ENCODE peak calls at places on chromosomes 7 and 10, in six cellular contexts. J is uterus, E is OCI-LY7, U is HFFc6, I is fibroblast of lung, R is osteoblast. T is an unnamed sample.

GRCh38 chr7:33671521-33672262 is 233.6 kb upstream of the BMPER start:
- DNase-seq in I (no peak), R (no peak), J (no peak), U (no peak), E (peak), T (peak)

GRCh38 chr7:128104109-128104742 is 73.0 kb upstream of the LRRC4 start:
- DNase-seq in J (no peak), I (peak), E (peak), R (peak), U (no peak), T (peak)

GRCh38 chr7:129493555-129493954 is 8.8 kb upstream of the SMKR1 start:
- DNase-seq in J (no peak), E (no peak), R (no peak), I (peak), U (peak), T (no peak)

GRCh38 chr7:69599211-69599878 is 1.1 kb downstream of the AUTS2 start:
- DNase-seq in J (peak), U (no peak), E (peak), I (peak), R (peak), T (peak)

GRCh38 chr10:42990016-42990720 is 86.7 kb upstream of the RET start:
- DNase-seq in I (no peak), E (no peak), U (no peak), R (peak), J (no peak), T (no peak)

GRCh38 chr10:47400251-47400650 is 16.2 kb upstream of the ZNF488 start:
- DNase-seq in J (peak), I (no peak), E (no peak), U (no peak), R (no peak), T (no peak)

GRCh38 chr10:26269754-26270153 is 53.2 kb downstream of the GAD2 start:
- DNase-seq in J (no peak), I (no peak), R (no peak), E (peak), U (peak), T (peak)

GRCh38 chr7:85320699-85321476 is 134.0 kb upstream of the SEMA3D start:
- DNase-seq in I (no peak), J (no peak), R (no peak), U (no peak), E (no peak), T (no peak)

GRCh38 chr10:131743190-131744151 is 157.3 kb upstream of the PPP2R2D start:
- DNase-seq in I (no peak), U (no peak), E (no peak), R (no peak), J (no peak), T (peak)

GRCh38 chr10:3701490-3701889 is 83.5 kb downstream of the KLF6 start:
- DNase-seq in I (no peak), E (no peak), J (no peak), R (no peak), U (no peak), T (no peak)

GRCh38 chr7:101411477-101411954 is 48.8 kb downstream of the COL26A1 start:
- DNase-seq in R (no peak), U (no peak), J (no peak), I (no peak), E (no peak), T (no peak)

DNA sequence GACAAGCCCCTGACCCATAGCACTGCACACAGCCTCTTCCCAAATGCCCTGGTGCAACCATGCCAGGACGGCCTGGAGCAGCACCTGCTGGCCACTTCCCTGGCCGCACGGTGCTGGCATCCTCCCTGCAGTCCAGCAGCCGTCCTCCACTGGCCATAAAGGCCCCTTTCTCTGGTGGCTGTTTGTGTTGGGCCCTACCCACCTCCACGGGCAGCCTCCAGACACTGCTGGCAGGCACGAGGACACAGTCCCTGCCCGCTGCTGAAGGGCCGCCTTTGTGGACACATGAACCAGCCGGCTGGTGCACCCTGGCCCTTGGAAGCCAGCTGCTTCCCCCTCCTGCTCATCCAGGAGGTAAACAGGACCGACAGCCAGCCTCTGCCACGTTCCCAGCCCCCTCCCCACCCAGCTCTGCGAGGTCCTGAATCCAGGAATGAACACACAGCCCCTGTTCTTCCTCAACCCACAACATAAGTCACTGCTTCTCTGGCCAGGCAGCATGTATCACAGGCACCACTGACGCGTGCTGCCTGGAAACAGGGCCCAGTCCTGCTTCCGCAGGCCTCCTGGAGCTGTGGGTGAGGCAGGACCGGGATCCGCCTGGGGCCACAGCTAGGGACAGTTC is 43.8 kb downstream of the SPOCK2 start:
- DNase-seq in J (peak), E (no peak), R (peak), U (no peak), I (peak), T (no peak)
- TF ChIP-seq CTCF in J (peak), E (no peak), R (peak), U (peak), I (peak), T (no peak)

DNA sequence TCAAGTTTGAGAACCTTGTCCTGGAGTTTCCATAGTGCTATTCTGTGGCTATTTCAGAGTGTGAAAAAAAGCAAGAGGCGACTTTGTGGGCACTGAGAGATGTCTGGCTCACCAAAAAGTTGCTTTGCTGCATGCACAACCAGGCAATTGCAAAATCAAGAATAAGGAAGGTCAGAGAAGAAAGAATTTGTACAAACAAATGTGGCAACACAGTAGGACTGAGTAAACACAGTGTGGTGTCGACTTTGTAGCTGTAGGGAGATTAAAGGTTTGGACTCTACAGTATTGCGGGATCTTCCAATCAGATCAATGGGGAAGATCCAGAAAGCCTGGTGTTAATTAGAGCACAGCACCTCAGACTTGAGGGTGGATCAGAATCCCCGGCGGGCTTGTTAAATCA is 88.1 kb upstream of the PLPP4 start:
- DNase-seq in U (no peak), E (no peak), R (no peak), I (no peak), J (no peak), T (no peak)
- TF ChIP-seq CTCF in U (no peak), E (no peak), R (no peak), I (no peak), J (no peak), T (no peak)

GRCh38 chr7:156128496-156128895 is 316.2 kb upstream of the SHH start:
- DNase-seq in I (no peak), U (no peak), R (no peak), E (no peak), J (no peak), T (no peak)
- TF ChIP-seq CTCF in I (no peak), U (no peak), R (no peak), E (no peak), J (no peak), T (no peak)

DNA sequence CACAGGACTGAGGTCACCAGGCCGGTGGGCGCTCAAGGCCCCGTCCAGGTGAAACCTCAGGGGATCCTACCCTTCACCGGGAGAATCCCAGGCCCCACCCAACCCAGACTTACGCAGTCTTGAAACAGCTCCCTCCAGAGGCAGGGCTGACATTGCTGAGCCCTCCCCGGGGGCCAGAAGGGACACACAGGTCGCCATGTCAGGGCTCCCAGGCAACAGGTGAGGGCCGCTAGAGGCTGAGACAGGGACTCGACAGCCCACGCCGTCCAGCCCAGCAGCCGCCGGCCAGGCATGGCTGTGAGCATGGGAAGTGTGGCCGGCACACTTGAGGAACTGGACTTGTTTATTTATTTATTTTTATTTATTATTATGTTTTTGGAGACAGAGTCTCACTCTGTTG is 10.3 kb downstream of the MICALL2 start:
- DNase-seq in R (no peak), U (no peak), E (no peak), I (no peak), J (no peak), T (no peak)
- TF ChIP-seq CTCF in R (no peak), U (peak), E (peak), I (no peak), J (no peak), T (no peak)

GRCh38 chr7:2482725-2483451 is 6.7 kb upstream of the GRIFIN start:
- DNase-seq in I (peak), J (no peak), U (no peak), E (no peak), R (peak), T (no peak)
- TF ChIP-seq CTCF in I (no peak), J (no peak), U (peak), E (peak), R (no peak), T (no peak)

GRCh38 chr7:12686894-12687212 is 580 bp upstream of the ARL4A start:
- DNase-seq in U (no peak), I (no peak), E (no peak), J (no peak), R (no peak), T (no peak)

GRCh38 chr7:12686234-12686893 is 1.1 kb upstream of the ARL4A start:
- DNase-seq in I (peak), J (peak), R (peak), E (peak), U (peak), T (peak)

GRCh38 chr7:12684733-12685132 is 2.7 kb upstream of the ARL4A start:
- DNase-seq in J (no peak), I (no peak), U (no peak), E (no peak), R (no peak), T (no peak)

GRCh38 chr7:12685550-12685949 is 1.9 kb upstream of the ARL4A start:
- DNase-seq in J (peak), I (peak), E (peak), U (no peak), R (no peak), T (no peak)

GRCh38 chr7:12687213-12688171 is at the start of gene ARL4A:
- DNase-seq in J (peak), R (peak), E (peak), U (peak), I (peak), T (peak)
- TF ChIP-seq CTCF in J (peak), R (peak), E (no peak), U (no peak), I (peak), T (peak)

GRCh38 chr7:83652481-83652880 is 3.5 kb upstream of the SEMA3E start:
- DNase-seq in U (no peak), R (no peak), I (no peak), E (no peak), J (no peak), T (no peak)

GRCh38 chr7:83643754-83644153 is 5.2 kb downstream of the SEMA3E start:
- DNase-seq in U (no peak), R (no peak), I (no peak), E (no peak), J (no peak), T (no peak)

GRCh38 chr7:83646027-83646426 is 2.9 kb downstream of the SEMA3E start:
- DNase-seq in R (no peak), J (no peak), U (no peak), I (no peak), E (no peak), T (no peak)

GRCh38 chr7:83649701-83650100 is 762 bp upstream of the SEMA3E start:
- DNase-seq in R (no peak), E (no peak), I (no peak), U (no peak), J (no peak), T (no peak)

DNA sequence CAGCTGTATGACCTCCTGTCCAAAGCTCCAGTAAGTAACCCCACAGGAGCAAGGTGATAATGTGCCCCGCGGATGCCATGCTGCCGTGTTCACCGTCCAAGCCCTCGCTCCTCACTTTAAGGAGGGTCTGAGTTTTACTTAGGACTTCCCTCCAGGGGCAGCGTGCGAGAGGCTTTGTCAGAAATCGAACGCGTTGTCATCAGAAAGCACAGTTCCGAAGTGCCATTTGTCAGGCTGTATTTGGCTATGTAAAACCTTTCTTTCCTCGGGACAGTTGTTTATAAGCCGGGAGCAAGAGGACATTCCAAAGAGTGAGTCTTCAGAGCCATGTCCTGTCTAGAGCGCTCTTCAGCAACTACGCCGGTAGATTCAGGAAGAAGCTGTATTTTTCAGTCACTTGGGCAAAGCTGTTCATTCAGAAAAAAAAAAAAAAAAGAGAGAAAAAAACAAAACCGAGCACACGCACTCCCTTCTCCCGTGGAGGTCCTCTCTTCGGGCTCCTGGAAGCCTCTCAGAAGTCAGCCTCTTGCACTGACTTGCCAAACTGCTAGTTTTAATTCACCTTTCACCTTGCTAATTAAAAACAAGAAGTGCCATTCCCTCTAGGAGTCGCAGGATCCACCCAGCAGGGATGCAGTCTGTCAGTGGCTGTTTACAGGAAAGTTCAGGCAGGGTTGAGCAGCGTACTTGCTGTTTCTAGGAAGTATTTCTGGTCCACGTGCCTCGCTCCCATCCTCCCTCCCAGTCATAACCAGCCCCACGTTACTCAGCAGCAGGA is at the start of gene SEMA3E:
- DNase-seq in U (peak), I (peak), E (no peak), J (no peak), R (no peak), T (no peak)
- TF ChIP-seq CTCF in U (no peak), I (peak), E (no peak), J (no peak), R (no peak), T (no peak)

DNA sequence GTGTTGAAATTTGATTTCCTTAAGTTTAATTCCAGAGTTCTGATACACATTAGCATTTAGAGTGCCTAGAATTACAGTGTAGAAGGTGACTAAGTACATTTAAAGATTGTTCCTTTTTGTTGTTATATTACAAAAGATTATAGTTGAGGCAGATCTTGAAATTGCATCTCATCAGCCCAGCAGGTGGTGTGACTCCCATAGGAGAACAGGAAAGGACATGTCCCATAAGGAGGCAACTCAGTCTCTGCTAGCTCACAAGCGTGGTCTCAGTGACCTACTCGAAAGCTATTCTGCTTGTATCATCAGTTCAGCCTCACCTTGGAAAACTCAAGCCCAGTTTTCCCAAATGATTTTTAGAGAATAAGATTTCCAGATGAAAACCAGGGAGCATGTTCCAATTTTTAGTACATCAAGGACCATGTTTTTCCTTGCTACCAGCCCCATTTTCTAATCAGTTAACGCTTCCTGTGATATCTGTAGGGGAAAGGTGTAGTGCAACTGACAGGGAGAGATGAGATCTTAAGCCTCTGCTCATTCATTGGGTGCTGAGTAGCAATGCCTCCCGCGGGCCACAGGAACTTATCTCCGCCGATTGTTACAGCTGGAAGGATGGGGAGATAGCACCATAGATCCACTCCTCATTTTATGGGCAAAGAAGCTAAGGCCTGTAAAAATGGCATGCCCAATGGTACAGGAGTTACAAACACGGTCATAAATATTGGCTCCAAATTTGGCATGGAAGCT is 1.1 kb upstream of the GNAI1 start:
- DNase-seq in R (no peak), U (peak), I (no peak), E (no peak), J (no peak), T (no peak)
- TF ChIP-seq CTCF in R (peak), U (peak), I (no peak), E (no peak), J (peak), T (no peak)